ENCODE peak calls at places on chromosome 22, in eight cellular contexts. X is nephron progenitor cell, P is upper lobe of right lung, S is heart right ventricle, Q is lower leg skin, C is PC-9, J is A549, F is mucosa of descending colon. H is an unnamed sample.

GRCh38 chr22:20393705-20394476 is at the start of gene ZNF74:
- DNase-seq in X (peak; percentile 86), P (peak; percentile 96), S (peak; percentile 90), Q (peak; percentile 97), C (peak; percentile 69), J (peak; percentile 85), F (peak; percentile 90), H (peak; percentile 91)

GRCh38 chr22:36644333-36644757 is 59.2 kb downstream of the CACNG2 start:
- DNase-seq in X (peak; percentile 72), P (no peak), S (peak; percentile 39), Q (no peak), C (peak; percentile 90), J (peak; percentile 69), F (no peak), H (no peak)

GRCh38 chr22:23074451-23074850 is 4.1 kb downstream of the GNAZ start:
- DNase-seq in X (no peak), P (peak; percentile 52), S (no peak), Q (no peak), C (no peak), J (no peak), F (peak; percentile 6), H (no peak)

GRCh38 chr22:20749453-20749852 is 24.5 kb upstream of the SERPIND1 start:
- DNase-seq in X (no peak), P (no peak), S (no peak), Q (no peak), C (no peak), J (no peak), F (no peak), H (no peak)

GRCh38 chr22:38901111-38901641 is 29.2 kb upstream of the CBX6 start:
- DNase-seq in X (no peak), P (no peak), S (no peak), Q (no peak), C (no peak), J (no peak), F (no peak), H (peak; percentile 40)

GRCh38 chr22:31279821-31280496 is 12.3 kb downstream of the PIK3IP1 start:
- DNase-seq in X (no peak), P (no peak), S (no peak), Q (peak; percentile 57), C (no peak), J (no peak), F (no peak), H (no peak)

GRCh38 chr22:35333220-35333619 is 33.5 kb downstream of the TOM1 start:
- DNase-seq in X (no peak), P (no peak), S (no peak), Q (no peak), C (no peak), J (no peak), F (no peak), H (no peak)

GRCh38 chr22:46661221-46661851 is 41.1 kb downstream of the GRAMD4 start:
- DNase-seq in X (no peak), P (no peak), S (no peak), Q (no peak), C (no peak), J (peak; percentile 64), F (no peak), H (no peak)

GRCh38 chr22:48629631-48630443 is 1197.8 kb downstream of the BRD1 start:
- DNase-seq in X (no peak), P (no peak), S (no peak), Q (no peak), C (no peak), J (no peak), F (no peak), H (no peak)

GRCh38 chr22:37701121-37701786 is 4.4 kb downstream of the TRIOBP start:
- DNase-seq in X (no peak), P (no peak), S (no peak), Q (no peak), C (no peak), J (no peak), F (no peak), H (no peak)

GRCh38 chr22:32744560-32744959 is 56.9 kb upstream of the TIMP3 start:
- DNase-seq in X (no peak), P (no peak), S (no peak), Q (peak; percentile 85), C (peak; percentile 30), J (no peak), F (no peak), H (no peak)

GRCh38 chr22:19224557-19224956 is 46.0 kb upstream of the SLC25A1 start:
- DNase-seq in X (no peak), P (no peak), S (no peak), Q (no peak), C (no peak), J (no peak), F (no peak), H (no peak)

GRCh38 chr22:28207281-28208030 is 288.4 kb upstream of the PITPNB start:
- DNase-seq in X (no peak), P (no peak), S (no peak), Q (no peak), C (no peak), J (no peak), F (no peak), H (no peak)

GRCh38 chr22:19514831-19515565 is 9.2 kb downstream of the CLDN5 start:
- DNase-seq in X (no peak), P (no peak), S (no peak), Q (peak; percentile 76), C (no peak), J (no peak), F (no peak), H (no peak)

GRCh38 chr22:39664485-39665200 is 94.1 kb downstream of the CACNA1I start:
- DNase-seq in X (peak; percentile 85), P (no peak), S (no peak), Q (no peak), C (peak; percentile 44), J (no peak), F (peak; percentile 54), H (no peak)

GRCh38 chr22:31747441-31747840 is 2.5 kb downstream of the PRR14L start:
- DNase-seq in X (no peak), P (no peak), S (no peak), Q (no peak), C (no peak), J (no peak), F (no peak), H (no peak)

GRCh38 chr22:21764038-21764804 is 28.6 kb upstream of the YPEL1 start:
- DNase-seq in X (no peak), P (peak; percentile 9), S (no peak), Q (no peak), C (no peak), J (no peak), F (no peak), H (no peak)

GRCh38 chr22:31607696-31608095 is 54.3 kb downstream of the PISD start:
- DNase-seq in X (no peak), P (no peak), S (no peak), Q (no peak), C (no peak), J (no peak), F (no peak), H (no peak)

GRCh38 chr22:46078241-46079092 is 71.9 kb upstream of the PPARA start:
- DNase-seq in X (no peak), P (peak; percentile 80), S (peak; percentile 80), Q (peak; percentile 95), C (no peak), J (peak; percentile 89), F (peak; percentile 38), H (peak; percentile 77)

GRCh38 chr22:27349456-27349855 is 452.1 kb downstream of the MN1 start:
- DNase-seq in X (no peak), P (no peak), S (no peak), Q (no peak), C (no peak), J (no peak), F (no peak), H (no peak)

GRCh38 chr22:29609139-29609538 is 5.7 kb downstream of the NF2 start:
- DNase-seq in X (no peak), P (no peak), S (no peak), Q (no peak), C (no peak), J (peak; percentile 24), F (no peak), H (no peak)
- TF ChIP-seq CTCF in X (peak; percentile 15), P (peak; percentile 12), S (peak; percentile 9), Q (no peak), C (peak; percentile 57), J (peak; percentile 18), F (no peak), H (peak; percentile 27)

GRCh38 chr22:42169055-42169469 is 38.5 kb upstream of the CYP2D6 start:
- DNase-seq in X (peak; percentile 83), P (no peak), S (peak; percentile 74), Q (no peak), C (no peak), J (peak; percentile 71), F (peak; percentile 75), H (peak; percentile 84)
- TF ChIP-seq CTCF in X (peak; percentile 99), P (peak; percentile 77), S (peak; percentile 80), Q (no peak), C (peak; percentile 93), J (peak; percentile 93), F (peak; percentile 59), H (peak; percentile 100)

GRCh38 chr22:50262460-50262911 is 1.0 kb upstream of the MAPK12 start:
- DNase-seq in X (no peak), P (no peak), S (no peak), Q (no peak), C (peak; percentile 70), J (peak; percentile 50), F (no peak), H (no peak)

GRCh38 chr22:50260434-50260800 is 1.1 kb downstream of the MAPK12 start:
- DNase-seq in X (no peak), P (no peak), S (no peak), Q (no peak), C (no peak), J (no peak), F (no peak), H (no peak)

GRCh38 chr22:50260801-50261614 is 475 bp downstream of the MAPK12 start:
- DNase-seq in X (peak; percentile 68), P (no peak), S (no peak), Q (no peak), C (no peak), J (peak; percentile 72), F (no peak), H (peak; percentile 71)

GRCh38 chr22:50262973-50263617 is 1.6 kb upstream of the MAPK12 start:
- DNase-seq in X (no peak), P (no peak), S (no peak), Q (no peak), C (no peak), J (no peak), F (no peak), H (no peak)

GRCh38 chr22:50261615-50262459 is at the start of gene MAPK12:
- DNase-seq in X (peak; percentile 81), P (no peak), S (no peak), Q (no peak), C (no peak), J (no peak), F (no peak), H (peak; percentile 68)
- TF ChIP-seq CTCF in X (no peak), P (no peak), S (no peak), Q (no peak), C (no peak), J (no peak), F (no peak), H (no peak)

DNA sequence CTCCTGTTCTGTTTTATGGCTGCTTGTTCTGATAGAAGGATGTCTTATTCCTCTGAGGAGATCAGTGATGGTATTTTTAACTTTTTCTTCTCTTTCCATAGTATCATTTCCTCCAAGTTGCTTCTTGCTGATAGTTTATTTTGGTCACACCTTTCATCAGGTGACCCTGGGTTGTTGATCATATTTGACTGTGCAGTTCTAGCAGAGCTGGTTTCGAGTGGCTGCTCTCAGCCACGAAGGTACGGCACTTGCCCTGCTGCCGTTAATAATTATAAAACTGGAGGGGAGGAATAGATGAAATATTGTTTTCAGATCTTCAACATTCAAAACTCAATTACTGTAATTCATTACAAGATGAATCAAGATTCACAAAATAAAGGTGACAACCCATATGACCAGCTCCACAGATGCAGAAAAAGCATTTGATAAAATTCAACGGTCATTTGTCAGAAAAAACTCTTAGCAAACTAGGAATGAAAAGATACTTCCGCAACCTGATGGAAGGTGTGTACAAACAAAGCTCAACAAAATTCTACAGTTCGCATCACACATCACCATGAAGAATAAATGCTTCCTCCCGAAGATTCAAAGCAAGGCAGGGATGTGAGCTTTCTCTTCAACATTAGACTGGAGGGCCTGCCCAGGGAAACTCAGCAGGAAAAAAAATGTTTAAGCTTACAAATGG is 59.2 kb upstream of the RTL6 start:
- DNase-seq in X (no peak), P (peak; percentile 13), S (no peak), Q (peak; percentile 6), C (no peak), J (no peak), F (no peak), H (no peak)
- TF ChIP-seq CTCF in X (no peak), P (no peak), S (no peak), Q (no peak), C (no peak), J (no peak), F (no peak), H (no peak)

H was measured in BE2C.